ENCODE peak calls at places on chromosomes 4 and X, in five cellular contexts. P, I, G, X and F are unnamed samples. For H3K9me3, the result is how much of the 10 kb centered on the place peaks cover.

GRCh38 chr4:21811576-21811975 is 137.0 kb downstream of the KCNIP4 start:
- DNase-seq in G (peak), X (no peak), I (no peak), P (no peak), F (no peak)

GRCh38 chr4:1590244-1590643 is 93.9 kb downstream of the FAM53A start:
- DNase-seq in I (no peak), X (no peak), G (peak), P (no peak), F (no peak)

GRCh38 chrX:15087747-15088146 is 182.1 kb downstream of the ASB9 start:
- DNase-seq in X (no peak), I (no peak), G (no peak), P (no peak), F (no peak)

GRCh38 chr4:122806981-122807679 is 19.5 kb upstream of the FGF2 start:
- DNase-seq in X (no peak), P (no peak), G (peak), I (no peak), F (no peak)

GRCh38 chr4:163495900-163496299 is 1.4 kb downstream of the TMA16 start:
- DNase-seq in X (no peak), G (no peak), I (no peak), P (no peak), F (no peak)

GRCh38 chrX:21383546-21383945 is 9.3 kb downstream of the CNKSR2 start:
- DNase-seq in X (no peak), I (no peak), G (no peak), P (no peak), F (no peak)

GRCh38 chrX:151359931-151360871 is 36.8 kb upstream of the VMA21 start:
- DNase-seq in G (no peak), X (peak), P (no peak), I (no peak), F (peak)

GRCh38 chr4:158316264-158316663 is 106.0 kb downstream of the TMEM144 start:
- DNase-seq in X (no peak), P (no peak), G (peak), I (no peak), F (no peak)

GRCh38 chr4:11590132-11590531 is 161.4 kb upstream of the HS3ST1 start:
- DNase-seq in I (no peak), X (no peak), P (no peak), G (no peak), F (no peak)

GRCh38 chrX:103356897-103357296 is 591 bp downstream of the TCEAL9 start:
- DNase-seq in P (no peak), X (peak), I (no peak), G (no peak), F (peak)

GRCh38 chrX:344371-344901 is 25.8 kb upstream of the GTPBP6 start:
- DNase-seq in X (no peak), P (no peak), G (no peak), I (no peak), F (no peak)

GRCh38 chrX:39174761-39175417 is 373.6 kb downstream of the MID1IP1 start:
- DNase-seq in I (no peak), X (no peak), G (no peak), P (no peak), F (peak)

GRCh38 chr4:10722957-10723356 is 38.4 kb upstream of the CLNK start:
- DNase-seq in I (no peak), X (no peak), P (no peak), G (no peak), F (no peak)

GRCh38 chrX:2150722-2151121 is 350.1 kb downstream of the DHRSX start:
- DNase-seq in G (no peak), P (no peak), X (no peak), I (no peak), F (no peak)

GRCh38 chrX:2147928-2148327 is 352.8 kb downstream of the DHRSX start:
- DNase-seq in G (no peak), X (no peak), I (no peak), P (no peak), F (no peak)

DNA sequence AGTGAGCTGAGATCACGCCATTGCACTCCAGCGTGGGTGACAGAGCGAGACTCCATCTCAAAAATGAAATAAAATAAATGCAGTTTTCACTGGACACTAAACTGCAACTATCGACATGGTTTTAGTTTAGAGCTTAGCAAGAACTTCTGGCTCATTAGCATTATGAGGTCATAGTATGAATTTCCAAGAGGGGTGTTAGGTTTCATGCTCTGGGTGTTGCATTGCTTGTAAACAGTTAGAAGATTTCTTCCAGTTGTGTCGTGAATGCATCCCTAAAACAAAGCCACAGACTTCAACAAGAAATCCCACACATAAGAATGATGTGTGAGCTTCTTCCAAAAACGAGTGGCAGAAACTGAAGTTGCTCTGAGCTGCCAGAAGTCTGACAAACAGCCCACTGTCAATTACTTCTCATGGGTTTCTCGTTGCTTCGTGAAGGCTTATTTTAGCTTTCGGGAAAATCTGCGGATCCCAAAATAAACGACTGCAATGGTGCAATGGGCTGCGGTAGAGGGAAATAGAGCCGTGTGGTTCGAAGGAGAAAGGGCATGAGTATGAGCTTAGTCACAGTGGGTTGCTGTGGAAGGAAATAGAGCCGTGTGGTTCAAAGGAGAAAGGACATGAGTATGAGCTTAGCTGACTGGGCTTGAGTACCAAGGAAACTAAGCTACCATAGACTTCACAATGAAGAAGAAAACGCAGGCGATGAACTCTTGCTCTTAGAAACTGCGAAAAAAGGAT is 354.9 kb downstream of the DHRSX start:
- DNase-seq in X (no peak), G (no peak), I (no peak), P (no peak), F (no peak)
- H3K9me3 ChIP-seq in X (under half), G (under half), I (under half), P (under half), F (under half)

GRCh38 chrX:19388064-19388679 is 44.4 kb downstream of the PDHA1 start:
- DNase-seq in I (no peak), G (no peak), P (no peak), X (no peak), F (no peak)

GRCh38 chrX:19386679-19387078 is 43.0 kb downstream of the PDHA1 start:
- DNase-seq in G (no peak), I (no peak), P (no peak), X (no peak), F (no peak)

GRCh38 chrX:19381326-19381725 is 37.6 kb downstream of the PDHA1 start:
- DNase-seq in P (no peak), X (no peak), G (no peak), I (no peak), F (no peak)

GRCh38 chrX:19377799-19378198 is 34.1 kb downstream of the PDHA1 start:
- DNase-seq in X (no peak), I (no peak), G (no peak), P (no peak), F (no peak)

DNA sequence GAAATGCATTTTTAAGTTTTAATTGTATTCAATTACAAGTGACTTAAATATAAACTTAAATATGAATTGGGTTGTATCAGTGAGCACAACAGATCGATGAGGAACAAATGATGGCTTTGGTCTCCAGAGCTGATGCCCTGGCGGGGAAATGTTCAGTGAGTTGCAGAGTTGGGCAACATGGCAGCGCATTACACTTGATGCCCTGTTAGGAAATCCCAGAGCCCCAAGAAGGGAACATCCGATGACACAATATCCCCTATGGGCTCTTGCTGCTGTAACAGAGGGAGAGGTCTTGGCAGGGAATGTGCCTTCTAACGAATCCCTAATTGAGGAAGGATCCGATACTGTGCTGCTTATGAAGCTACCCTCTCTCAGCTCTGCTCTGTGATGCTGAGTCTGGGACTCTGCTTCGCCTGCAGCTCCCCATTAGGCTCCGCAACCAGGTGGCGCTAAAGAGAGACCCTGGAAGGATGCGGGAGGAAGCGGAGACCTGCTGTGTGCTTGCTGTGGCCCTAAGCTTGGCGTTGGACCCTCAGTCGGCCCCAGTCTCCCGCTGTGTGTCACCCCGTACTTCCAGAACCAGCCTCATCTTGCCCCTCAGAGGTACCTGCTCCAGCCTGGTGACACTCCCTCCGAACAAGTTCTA is 38.9 kb downstream of the PDHA1 start:
- DNase-seq in G (peak), P (no peak), I (peak), X (peak), F (peak)
- TF ChIP-seq CTCF in G (peak), P (peak), I (no peak), X (peak), F (peak)

DNA sequence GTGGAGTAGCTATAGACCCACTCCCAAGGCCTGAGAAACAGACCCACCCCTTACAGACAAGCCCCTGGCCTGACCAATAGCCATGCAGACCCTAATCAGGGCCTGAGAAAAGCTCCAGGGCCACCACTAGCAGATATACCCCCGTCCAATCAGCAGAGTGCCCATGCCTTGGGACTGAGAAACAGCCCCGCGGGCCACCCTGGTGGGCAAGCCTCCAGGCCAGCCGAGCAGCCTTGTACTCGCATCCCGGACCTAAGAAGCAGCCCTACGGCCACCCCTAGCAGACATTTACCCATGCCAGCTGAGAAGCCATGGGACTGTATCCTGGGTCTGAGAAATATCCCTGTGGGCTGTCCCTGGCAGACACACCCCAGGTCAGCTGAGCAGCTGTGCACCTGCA is 436.5 kb downstream of the SMARCA1 start:
- DNase-seq in X (no peak), I (no peak), P (no peak), G (no peak), F (no peak)
- H3K27ac ChIP-seq in X (no peak), I (no peak), P (no peak), G (no peak), F (no peak)

DNA sequence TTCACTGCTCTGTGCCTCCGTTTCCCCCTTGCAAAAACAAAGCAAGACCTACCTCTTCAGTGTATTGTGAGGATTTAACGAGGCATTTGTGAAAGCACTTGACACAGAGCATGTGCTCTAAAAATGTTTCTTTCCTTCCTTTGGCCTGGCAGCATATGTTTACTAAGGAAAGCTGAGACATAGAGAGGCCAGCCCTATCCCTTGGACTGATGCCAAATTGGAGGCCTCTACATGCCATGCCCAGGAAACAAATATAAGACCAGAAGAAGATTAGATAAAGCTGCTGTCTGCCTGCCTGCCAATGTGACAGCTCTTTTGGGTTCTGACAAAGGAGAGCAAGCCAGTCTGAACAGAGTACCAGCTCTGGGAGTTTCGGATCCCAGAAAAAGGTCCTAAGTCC is 25.6 kb downstream of the OTUD6A start:
- DNase-seq in P (no peak), X (peak), G (no peak), I (no peak), F (peak)
- H3K9me3 ChIP-seq in P (under half), X (under half), G (under half), I (under half), F (under half)

DNA sequence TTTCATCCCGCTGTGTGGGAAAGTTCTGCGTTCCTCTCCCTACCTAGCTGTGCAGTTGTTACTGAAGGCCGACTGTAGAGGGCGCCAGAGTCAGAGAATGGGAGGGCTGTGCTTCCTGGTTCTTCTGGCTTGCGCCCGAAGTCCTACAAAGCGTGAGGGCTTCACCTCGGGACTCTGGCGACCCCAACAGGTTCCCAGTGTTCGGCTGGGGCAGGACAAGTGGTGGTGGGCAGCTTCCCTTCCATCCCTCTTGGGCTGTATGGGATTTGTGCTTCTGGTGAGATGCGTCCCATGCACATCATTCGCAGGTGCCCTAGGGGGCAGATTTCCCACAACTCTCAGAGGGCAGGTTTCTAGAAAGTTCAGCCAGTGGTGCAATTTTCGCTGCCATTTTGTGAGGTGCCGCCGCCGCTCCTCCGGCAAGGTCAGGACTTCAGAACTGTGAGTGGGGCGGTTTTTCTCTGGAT is 27.3 kb downstream of the CT45A3 start:
- DNase-seq in P (no peak), I (no peak), X (no peak), G (no peak), F (no peak)
- TF ChIP-seq CTCF in P (no peak), I (peak), X (no peak), G (peak), F (peak)

DNA sequence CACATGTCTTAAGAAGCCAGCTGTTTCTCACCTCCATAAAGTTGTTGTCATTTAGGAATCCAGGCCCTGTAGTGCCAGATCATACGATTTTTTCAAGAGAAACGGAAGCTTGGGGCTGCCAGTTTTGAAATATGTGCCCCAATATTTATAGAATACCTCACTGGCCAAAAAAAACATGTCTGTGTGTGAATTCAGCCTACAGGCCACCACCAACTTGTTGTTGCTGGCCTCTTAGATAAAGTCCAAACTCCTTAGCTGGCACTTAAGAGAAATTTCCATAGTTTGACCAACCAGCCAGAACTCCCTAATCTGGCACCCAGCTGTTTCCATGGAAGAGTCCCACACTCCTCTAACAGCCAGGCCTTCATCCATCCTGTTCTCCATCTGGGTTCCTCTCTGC is 74.1 kb downstream of the WDR19 start:
- DNase-seq in G (peak), X (no peak), I (no peak), P (no peak), F (peak)
- H3K27ac ChIP-seq in G (no peak), X (no peak), I (no peak), P (peak), F (no peak)